ENCODE peak calls at places on chromosomes 4 and X, in five cellular contexts. One of them, this sample, is unnamed.

GRCh38 chrX:47297874-47298273 is 65.1 kb downstream of the USP11 start:
- DNase-seq in D721Med: no peak
- DNase-seq in neural progenitor cell: no peak
- DNase-seq in fibroblast of the aortic adventitia: no peak
- DNase-seq in GM10248: no peak
- DNase-seq in this sample: peak; percentile 81

GRCh38 chr4:14841801-14842748 is 160.2 kb upstream of the CPEB2 start:
- DNase-seq in D721Med: no peak
- DNase-seq in neural progenitor cell: no peak
- DNase-seq in fibroblast of the aortic adventitia: peak; percentile 45
- DNase-seq in GM10248: no peak
- DNase-seq in this sample: peak; percentile 46

GRCh38 chr4:67122029-67122428 is 423.3 kb downstream of the CENPC start:
- DNase-seq in D721Med: no peak
- DNase-seq in neural progenitor cell: peak; percentile 52
- DNase-seq in fibroblast of the aortic adventitia: no peak
- DNase-seq in GM10248: no peak
- DNase-seq in this sample: peak; percentile 12

GRCh38 chr4:181525641-181526040 is 717.6 kb upstream of the TENM3 start:
- DNase-seq in D721Med: no peak
- DNase-seq in neural progenitor cell: peak; percentile 53
- DNase-seq in fibroblast of the aortic adventitia: no peak
- DNase-seq in GM10248: no peak
- DNase-seq in this sample: no peak

GRCh38 chr4:161350946-161351345 is 812.9 kb downstream of the FSTL5 start:
- DNase-seq in D721Med: no peak
- DNase-seq in neural progenitor cell: no peak
- DNase-seq in fibroblast of the aortic adventitia: no peak
- DNase-seq in GM10248: no peak
- DNase-seq in this sample: no peak

GRCh38 chrX:131677655-131678628 is 134.1 kb downstream of the OR13H1 start:
- DNase-seq in D721Med: peak; percentile 16
- DNase-seq in neural progenitor cell: peak; percentile 70
- DNase-seq in fibroblast of the aortic adventitia: peak; percentile 20
- DNase-seq in GM10248: peak; percentile 73
- DNase-seq in this sample: peak; percentile 50

GRCh38 chr4:185956546-185956945 is 112.4 kb upstream of the TLR3 start:
- DNase-seq in D721Med: no peak
- DNase-seq in neural progenitor cell: no peak
- DNase-seq in fibroblast of the aortic adventitia: no peak
- DNase-seq in GM10248: no peak
- DNase-seq in this sample: no peak

GRCh38 chrX:121479406-121479805 is 432.0 kb downstream of the GLUD2 start:
- DNase-seq in D721Med: no peak
- DNase-seq in neural progenitor cell: peak; percentile 12
- DNase-seq in fibroblast of the aortic adventitia: no peak
- DNase-seq in GM10248: no peak
- DNase-seq in this sample: no peak

GRCh38 chr4:87543835-87544461 is 14.8 kb upstream of the SPARCL1 start:
- DNase-seq in D721Med: no peak
- DNase-seq in neural progenitor cell: peak; percentile 64
- DNase-seq in fibroblast of the aortic adventitia: peak; percentile 75
- DNase-seq in GM10248: no peak
- DNase-seq in this sample: peak; percentile 32

GRCh38 chr4:8103991-8104390 is 54.6 kb downstream of the ABLIM2 start:
- DNase-seq in D721Med: no peak
- DNase-seq in neural progenitor cell: no peak
- DNase-seq in fibroblast of the aortic adventitia: no peak
- DNase-seq in GM10248: no peak
- DNase-seq in this sample: no peak

GRCh38 chr4:72887152-72887551 is 182.4 kb downstream of the COX18 start:
- DNase-seq in D721Med: no peak
- DNase-seq in neural progenitor cell: no peak
- DNase-seq in fibroblast of the aortic adventitia: no peak
- DNase-seq in GM10248: no peak
- DNase-seq in this sample: no peak

GRCh38 chr4:176268963-176269362 is at the start of gene ASB5:
- DNase-seq in D721Med: no peak
- DNase-seq in neural progenitor cell: no peak
- DNase-seq in fibroblast of the aortic adventitia: no peak
- DNase-seq in GM10248: no peak
- DNase-seq in this sample: no peak

GRCh38 chrX:96907888-96908287 is 24.2 kb downstream of the RPA4 start:
- DNase-seq in D721Med: no peak
- DNase-seq in neural progenitor cell: no peak
- DNase-seq in fibroblast of the aortic adventitia: peak; percentile 65
- DNase-seq in GM10248: no peak
- DNase-seq in this sample: no peak

GRCh38 chr4:101853028-101853427 is 62.5 kb downstream of the BANK1 start:
- DNase-seq in D721Med: no peak
- DNase-seq in neural progenitor cell: no peak
- DNase-seq in fibroblast of the aortic adventitia: no peak
- DNase-seq in GM10248: no peak
- DNase-seq in this sample: no peak

GRCh38 chr4:75254745-75255144 is 259.5 kb downstream of the RCHY1 start:
- DNase-seq in D721Med: no peak
- DNase-seq in neural progenitor cell: no peak
- DNase-seq in fibroblast of the aortic adventitia: no peak
- DNase-seq in GM10248: no peak
- DNase-seq in this sample: no peak

GRCh38 chr4:77110707-77111106 is 34.9 kb upstream of the CCNI start:
- DNase-seq in D721Med: no peak
- DNase-seq in neural progenitor cell: no peak
- DNase-seq in fibroblast of the aortic adventitia: peak; percentile 5
- DNase-seq in GM10248: no peak
- DNase-seq in this sample: no peak

GRCh38 chr4:152894673-152895072 is 41.5 kb upstream of the FHDC1 start:
- DNase-seq in D721Med: no peak
- DNase-seq in neural progenitor cell: no peak
- DNase-seq in fibroblast of the aortic adventitia: peak; percentile 75
- DNase-seq in GM10248: no peak
- DNase-seq in this sample: no peak

DNA sequence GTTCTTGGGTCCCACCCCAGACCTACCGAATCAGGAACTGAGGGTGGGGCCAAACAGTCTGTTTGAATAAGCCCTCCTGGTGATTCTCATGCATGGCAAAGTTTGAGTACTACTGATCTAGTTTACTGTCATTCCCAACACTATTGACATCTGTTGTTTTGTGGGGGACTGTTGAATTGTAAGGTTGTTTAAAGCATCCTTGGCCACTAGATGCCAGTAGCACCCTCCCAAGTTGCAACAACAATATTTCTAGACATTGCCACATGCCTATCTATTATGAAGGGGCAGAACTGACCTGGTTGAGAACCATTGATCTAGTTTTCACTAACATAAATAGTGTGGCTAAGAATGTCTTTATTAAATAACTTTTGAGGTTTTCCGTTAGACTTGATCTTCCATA is 15.1 kb downstream of the TAF9B start:
- DNase-seq in D721Med: no peak
- DNase-seq in neural progenitor cell: no peak
- DNase-seq in fibroblast of the aortic adventitia: peak; percentile 13
- DNase-seq in GM10248: no peak
- DNase-seq in this sample: no peak
- TF ChIP-seq CTCF in D721Med: no peak
- TF ChIP-seq CTCF in neural progenitor cell: peak; percentile 33
- TF ChIP-seq CTCF in fibroblast of the aortic adventitia: no peak
- TF ChIP-seq CTCF in GM10248: no peak
- TF ChIP-seq CTCF in this sample: no peak

DNA sequence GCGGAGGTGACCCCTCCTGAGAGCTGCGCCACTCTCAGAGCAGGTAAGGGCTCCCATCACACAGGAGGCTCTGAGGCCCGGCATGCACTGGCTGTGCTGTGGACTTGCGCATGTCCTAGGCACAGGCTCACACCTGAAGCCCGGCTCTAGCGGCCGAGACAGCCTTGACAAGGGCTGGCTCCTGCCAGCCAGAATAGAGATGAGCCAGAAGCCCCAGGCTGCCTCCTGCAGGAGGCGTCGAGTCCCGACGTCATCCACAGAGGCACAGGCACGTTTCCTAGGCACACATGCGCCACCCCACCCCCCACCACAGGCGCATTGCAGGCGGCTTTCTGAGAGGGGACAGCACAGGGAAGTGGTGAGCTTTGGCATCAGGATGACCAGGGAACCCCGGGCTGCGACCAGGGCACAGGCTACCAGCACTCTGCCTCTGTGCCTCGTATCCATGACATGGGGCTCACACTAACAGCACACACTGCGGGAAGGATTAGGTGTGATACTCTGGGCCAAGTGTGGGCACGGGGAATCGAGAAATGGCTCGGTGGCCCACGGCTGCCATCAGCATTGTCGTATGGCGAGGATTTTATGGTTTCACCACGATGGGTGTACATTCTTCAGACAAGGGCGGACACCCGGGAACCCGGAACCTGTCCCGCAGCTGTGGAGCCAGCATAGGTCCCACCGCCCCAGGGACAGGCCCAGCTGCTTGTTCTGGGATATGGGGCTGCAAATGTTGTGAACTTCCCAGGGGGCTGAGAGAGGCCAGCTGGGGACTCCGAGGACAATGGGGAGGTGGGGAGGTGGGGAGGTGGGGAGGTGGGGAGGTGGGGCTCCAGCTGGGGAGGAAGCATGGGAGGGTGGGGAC is 90.7 kb upstream of the ADRA2C start:
- DNase-seq in D721Med: no peak
- DNase-seq in neural progenitor cell: no peak
- DNase-seq in fibroblast of the aortic adventitia: no peak
- DNase-seq in GM10248: no peak
- DNase-seq in this sample: no peak
- TF ChIP-seq CTCF in D721Med: no peak
- TF ChIP-seq CTCF in neural progenitor cell: no peak
- TF ChIP-seq CTCF in fibroblast of the aortic adventitia: no peak
- TF ChIP-seq CTCF in GM10248: no peak
- TF ChIP-seq CTCF in this sample: no peak

GRCh38 chrX:18929775-18930174 is 54.1 kb downstream of the PHKA2 start:
- DNase-seq in D721Med: no peak
- DNase-seq in neural progenitor cell: no peak
- DNase-seq in fibroblast of the aortic adventitia: no peak
- DNase-seq in GM10248: no peak
- DNase-seq in this sample: no peak

GRCh38 chrX:18934708-18935107 is 49.2 kb downstream of the PHKA2 start:
- DNase-seq in D721Med: no peak
- DNase-seq in neural progenitor cell: no peak
- DNase-seq in fibroblast of the aortic adventitia: no peak
- DNase-seq in GM10248: no peak
- DNase-seq in this sample: no peak

GRCh38 chrX:18933611-18934010 is 50.3 kb downstream of the PHKA2 start:
- DNase-seq in D721Med: no peak
- DNase-seq in neural progenitor cell: no peak
- DNase-seq in fibroblast of the aortic adventitia: no peak
- DNase-seq in GM10248: no peak
- DNase-seq in this sample: no peak

GRCh38 chrX:18935893-18936292 is 48.0 kb downstream of the PHKA2 start:
- DNase-seq in D721Med: no peak
- DNase-seq in neural progenitor cell: no peak
- DNase-seq in fibroblast of the aortic adventitia: no peak
- DNase-seq in GM10248: no peak
- DNase-seq in this sample: peak; percentile 5

GRCh38 chrX:18931972-18932371 is 51.9 kb downstream of the PHKA2 start:
- DNase-seq in D721Med: no peak
- DNase-seq in neural progenitor cell: peak; percentile 70
- DNase-seq in fibroblast of the aortic adventitia: peak; percentile 41
- DNase-seq in GM10248: peak; percentile 24
- DNase-seq in this sample: peak; percentile 10
- TF ChIP-seq CTCF in D721Med: peak; percentile 45
- TF ChIP-seq CTCF in neural progenitor cell: peak; percentile 59
- TF ChIP-seq CTCF in fibroblast of the aortic adventitia: peak; percentile 41
- TF ChIP-seq CTCF in GM10248: peak; percentile 10
- TF ChIP-seq CTCF in this sample: no peak

GRCh38 chr4:43778187-43778915 is 670.3 kb downstream of the KCTD8 start:
- DNase-seq in D721Med: no peak
- DNase-seq in neural progenitor cell: no peak
- DNase-seq in fibroblast of the aortic adventitia: no peak
- DNase-seq in GM10248: no peak
- DNase-seq in this sample: no peak

GRCh38 chr4:43781125-43781524 is 667.5 kb downstream of the KCTD8 start:
- DNase-seq in D721Med: no peak
- DNase-seq in neural progenitor cell: no peak
- DNase-seq in fibroblast of the aortic adventitia: no peak
- DNase-seq in GM10248: no peak
- DNase-seq in this sample: no peak

GRCh38 chr4:43782391-43782790 is 666.2 kb downstream of the KCTD8 start:
- DNase-seq in D721Med: no peak
- DNase-seq in neural progenitor cell: no peak
- DNase-seq in fibroblast of the aortic adventitia: no peak
- DNase-seq in GM10248: no peak
- DNase-seq in this sample: no peak
- TF ChIP-seq CTCF in D721Med: peak; percentile 13
- TF ChIP-seq CTCF in neural progenitor cell: no peak
- TF ChIP-seq CTCF in fibroblast of the aortic adventitia: no peak
- TF ChIP-seq CTCF in GM10248: no peak
- TF ChIP-seq CTCF in this sample: no peak

GRCh38 chr4:27692098-27692679 is 831.5 kb downstream of the STIM2 start:
- DNase-seq in D721Med: no peak
- DNase-seq in neural progenitor cell: peak; percentile 40
- DNase-seq in fibroblast of the aortic adventitia: peak; percentile 50
- DNase-seq in GM10248: peak; percentile 15
- DNase-seq in this sample: peak; percentile 11
- TF ChIP-seq CTCF in D721Med: peak; percentile 46
- TF ChIP-seq CTCF in neural progenitor cell: peak; percentile 71
- TF ChIP-seq CTCF in fibroblast of the aortic adventitia: peak; percentile 63
- TF ChIP-seq CTCF in GM10248: peak; percentile 48
- TF ChIP-seq CTCF in this sample: no peak

GRCh38 chr4:22463179-22463578 is 52.7 kb downstream of the ADGRA3 start:
- DNase-seq in D721Med: no peak
- DNase-seq in neural progenitor cell: no peak
- DNase-seq in fibroblast of the aortic adventitia: no peak
- DNase-seq in GM10248: no peak
- DNase-seq in this sample: no peak
- TF ChIP-seq CTCF in D721Med: peak; percentile 21
- TF ChIP-seq CTCF in neural progenitor cell: no peak
- TF ChIP-seq CTCF in fibroblast of the aortic adventitia: no peak
- TF ChIP-seq CTCF in GM10248: no peak
- TF ChIP-seq CTCF in this sample: no peak

GRCh38 chr4:168832746-168833575 is 177.1 kb downstream of the CBR4 start:
- DNase-seq in D721Med: no peak
- DNase-seq in neural progenitor cell: peak; percentile 79
- DNase-seq in fibroblast of the aortic adventitia: peak; percentile 49
- DNase-seq in GM10248: peak; percentile 25
- DNase-seq in this sample: peak; percentile 17
- TF ChIP-seq CTCF in D721Med: no peak
- TF ChIP-seq CTCF in neural progenitor cell: peak; percentile 67
- TF ChIP-seq CTCF in fibroblast of the aortic adventitia: peak; percentile 41
- TF ChIP-seq CTCF in GM10248: no peak
- TF ChIP-seq CTCF in this sample: no peak

GRCh38 chr4:106818764-106819163 is 217.3 kb downstream of the DKK2 start:
- DNase-seq in D721Med: no peak
- DNase-seq in neural progenitor cell: no peak
- DNase-seq in fibroblast of the aortic adventitia: peak; percentile 19
- DNase-seq in GM10248: no peak
- DNase-seq in this sample: no peak
- TF ChIP-seq CTCF in D721Med: peak; percentile 4
- TF ChIP-seq CTCF in neural progenitor cell: peak; percentile 6
- TF ChIP-seq CTCF in fibroblast of the aortic adventitia: peak; percentile 38
- TF ChIP-seq CTCF in GM10248: no peak
- TF ChIP-seq CTCF in this sample: no peak

This sample was measured in Calu3.